ENCODE peak calls at places on chromosomes 6 and 20, in five cellular contexts. P, D, N, G and V are unnamed samples.

GRCh38 chr6:147614501-147614900 is 106.0 kb downstream of the SAMD5 start:
- DNase-seq in P (no peak), D (no peak), N (no peak), G (no peak), V (no peak)

GRCh38 chr6:137202078-137202477 is 17.1 kb downstream of the IFNGR1 start:
- DNase-seq in P (no peak), D (no peak), N (peak; percentile 16), G (no peak), V (peak; percentile 40)

GRCh38 chr20:17709361-17710293 is 9.9 kb downstream of the BANF2 start:
- DNase-seq in P (no peak), D (no peak), N (no peak), G (no peak), V (no peak)

GRCh38 chr6:111818539-111819226 is 54.6 kb downstream of the FYN start:
- DNase-seq in P (no peak), D (no peak), N (no peak), G (no peak), V (no peak)

GRCh38 chr6:25229671-25230321 is 49.4 kb upstream of the CARMIL1 start:
- DNase-seq in P (no peak), D (no peak), N (no peak), G (peak; percentile 52), V (no peak)

GRCh38 chr6:42925248-42925857 is 3.9 kb upstream of the CNPY3 start:
- DNase-seq in P (no peak), D (no peak), N (no peak), G (no peak), V (no peak)

GRCh38 chr20:11170565-11170964 is 496.8 kb upstream of the JAG1 start:
- DNase-seq in P (no peak), D (no peak), N (no peak), G (no peak), V (no peak)

GRCh38 chr20:58853466-58853865 is 950 bp downstream of the GNAS start:
- DNase-seq in P (no peak), D (no peak), N (no peak), G (no peak), V (no peak)

GRCh38 chr6:11224966-11225463 is 7.5 kb downstream of the NEDD9 start:
- DNase-seq in P (no peak), D (no peak), N (no peak), G (no peak), V (no peak)

GRCh38 chr20:30485331-30486102 is 771.9 kb upstream of the DEFB115 start:
- DNase-seq in P (no peak), D (no peak), N (no peak), G (no peak), V (peak; percentile 14)

GRCh38 chr6:135451617-135452190 is 45.8 kb downstream of the AHI1 start:
- DNase-seq in P (no peak), D (no peak), N (no peak), G (peak; percentile 5), V (peak; percentile 7)

GRCh38 chr20:34824026-34824860 is 1.2 kb downstream of the NCOA6 start:
- DNase-seq in P (no peak), D (peak; percentile 18), N (peak; percentile 63), G (peak; percentile 92), V (peak; percentile 50)

GRCh38 chr6:73348550-73349204 is 5.4 kb downstream of the DPPA5 start:
- DNase-seq in P (no peak), D (no peak), N (no peak), G (no peak), V (no peak)

GRCh38 chr6:16949696-16950095 is 152.2 kb upstream of the STMND1 start:
- DNase-seq in P (no peak), D (no peak), N (no peak), G (no peak), V (no peak)